ENCODE peak calls at places on chromosome 22, in five cellular contexts. X is GM13977, N is AG10803, A is PC-3, Y is activated T-cell treated with anti-CD3 and anti-CD28 coated beads for 1 hour. S is an unnamed sample.
A peak's percentile ranks its signal among the peaks of the same experiment; 100 is the strongest.

GRCh38 chr22:22394589-22394988 is 114.0 kb downstream of the ZNF280B start:
- DNase-seq in A (no peak), X (no peak), N (no peak), Y (no peak), S (no peak)

GRCh38 chr22:41178425-41178975 is 26.6 kb upstream of the L3MBTL2 start:
- DNase-seq in N (no peak), Y (no peak), X (no peak), A (no peak), S (no peak)

GRCh38 chr22:28004021-28004420 is 85.0 kb upstream of the PITPNB start:
- DNase-seq in Y (no peak), N (no peak), X (no peak), A (no peak), S (no peak)

GRCh38 chr22:35323305-35323704 is 23.6 kb downstream of the TOM1 start:
- DNase-seq in N (no peak), Y (no peak), A (no peak), X (no peak), S (no peak)

GRCh38 chr22:19961201-19961580 is 19.6 kb upstream of the TXNRD2 start:
- DNase-seq in X (no peak), A (no peak), Y (no peak), N (no peak), S (no peak)

GRCh38 chr22:40728731-40729189 is 49.5 kb downstream of the MCHR1 start:
- DNase-seq in X (no peak), Y (peak; percentile 53), A (no peak), N (peak; percentile 46), S (no peak)

GRCh38 chr22:45335021-45335818 is 25.5 kb downstream of the FAM118A start:
- DNase-seq in Y (no peak), A (no peak), X (no peak), N (peak; percentile 54), S (peak; percentile 60)

GRCh38 chr22:28410050-28410816 is 269.4 kb downstream of the TTC28 start:
- DNase-seq in Y (no peak), A (no peak), X (no peak), N (peak; percentile 66), S (peak; percentile 68)

GRCh38 chr22:39183991-39184585 is 31.6 kb upstream of the CBX7 start:
- DNase-seq in Y (no peak), X (peak; percentile 6), A (peak; percentile 3), N (peak; percentile 93), S (peak; percentile 83)

GRCh38 chr22:19903031-19903430 is 38.5 kb upstream of the COMT start:
- DNase-seq in A (no peak), X (no peak), N (no peak), Y (no peak), S (no peak)

GRCh38 chr22:27466229-27466628 is 335.3 kb downstream of the MN1 start:
- DNase-seq in N (peak; percentile 54), Y (no peak), X (no peak), A (no peak), S (peak; percentile 25)

GRCh38 chr22:19783531-19784395 is 23.2 kb downstream of the TBX1 start:
- DNase-seq in A (no peak), N (no peak), Y (no peak), X (no peak), S (no peak)

GRCh38 chr22:31291716-31292644 is at the start of gene PIK3IP1:
- DNase-seq in A (peak; percentile 73), N (peak; percentile 83), Y (peak; percentile 77), X (peak; percentile 80), S (peak; percentile 84)

GRCh38 chr22:29147241-29147919 is 58.3 kb upstream of the EMID1 start:
- DNase-seq in A (no peak), N (no peak), Y (no peak), X (no peak), S (no peak)

GRCh38 chr22:27405672-27406388 is 395.7 kb downstream of the MN1 start:
- DNase-seq in Y (no peak), N (peak; percentile 49), A (peak; percentile 68), X (peak; percentile 48), S (peak; percentile 89)